ENCODE peak calls at places on chromosomes 13 and 19, in seven cellular contexts. One of them, this sample, is unnamed. For H3K4me1 and H3K27me3, the result is how much of the 10 kb centered on the place peaks cover.

GRCh38 chr13:21676611-21677021 is 5.7 kb downstream of the FGF9 start:
- DNase-seq in psoas muscle: peak
- DNase-seq in GM12878: no peak
- DNase-seq in colonic mucosa: peak
- DNase-seq in breast epithelium: no peak
- DNase-seq in fibroblast of lung: no peak
- DNase-seq in RWPE2: no peak
- DNase-seq in this sample: no peak

GRCh38 chr13:33206425-33206824 is 79.1 kb downstream of the STARD13 start:
- DNase-seq in psoas muscle: no peak
- DNase-seq in GM12878: no peak
- DNase-seq in colonic mucosa: no peak
- DNase-seq in breast epithelium: no peak
- DNase-seq in fibroblast of lung: peak
- DNase-seq in RWPE2: no peak
- DNase-seq in this sample: no peak

GRCh38 chr13:53158201-53158600 is 129.6 kb downstream of the OLFM4 start:
- DNase-seq in psoas muscle: no peak
- DNase-seq in GM12878: no peak
- DNase-seq in colonic mucosa: no peak
- DNase-seq in breast epithelium: no peak
- DNase-seq in fibroblast of lung: no peak
- DNase-seq in RWPE2: no peak
- DNase-seq in this sample: no peak

GRCh38 chr13:32911506-32911905 is 104.7 kb upstream of the KL start:
- DNase-seq in psoas muscle: no peak
- DNase-seq in GM12878: no peak
- DNase-seq in colonic mucosa: no peak
- DNase-seq in breast epithelium: no peak
- DNase-seq in fibroblast of lung: peak
- DNase-seq in RWPE2: no peak
- DNase-seq in this sample: no peak

GRCh38 chr13:79037197-79037596 is 368.9 kb downstream of the RBM26 start:
- DNase-seq in psoas muscle: no peak
- DNase-seq in GM12878: no peak
- DNase-seq in colonic mucosa: no peak
- DNase-seq in breast epithelium: no peak
- DNase-seq in fibroblast of lung: no peak
- DNase-seq in RWPE2: no peak
- DNase-seq in this sample: no peak

GRCh38 chr19:2270572-2271515 is 11.1 kb downstream of the PEAK3 start:
- DNase-seq in psoas muscle: peak
- DNase-seq in GM12878: no peak
- DNase-seq in colonic mucosa: peak
- DNase-seq in breast epithelium: peak
- DNase-seq in fibroblast of lung: peak
- DNase-seq in RWPE2: peak
- DNase-seq in this sample: peak

GRCh38 chr19:42555317-42555716 is 27.0 kb upstream of the CEACAM1 start:
- DNase-seq in psoas muscle: no peak
- DNase-seq in GM12878: no peak
- DNase-seq in colonic mucosa: no peak
- DNase-seq in breast epithelium: no peak
- DNase-seq in fibroblast of lung: no peak
- DNase-seq in RWPE2: no peak
- DNase-seq in this sample: no peak

GRCh38 chr19:55645512-55645881 is 2.0 kb downstream of the ZNF581 start:
- DNase-seq in psoas muscle: no peak
- DNase-seq in GM12878: no peak
- DNase-seq in colonic mucosa: no peak
- DNase-seq in breast epithelium: no peak
- DNase-seq in fibroblast of lung: no peak
- DNase-seq in RWPE2: no peak
- DNase-seq in this sample: no peak

GRCh38 chr19:11848594-11849263 is at the start of gene ZNF439:
- DNase-seq in psoas muscle: peak
- DNase-seq in GM12878: peak
- DNase-seq in colonic mucosa: peak
- DNase-seq in breast epithelium: peak
- DNase-seq in fibroblast of lung: peak
- DNase-seq in RWPE2: peak
- DNase-seq in this sample: peak

GRCh38 chr13:27053902-27054595 is 117.6 kb downstream of the USP12 start:
- DNase-seq in psoas muscle: no peak
- DNase-seq in GM12878: no peak
- DNase-seq in colonic mucosa: no peak
- DNase-seq in breast epithelium: no peak
- DNase-seq in fibroblast of lung: peak
- DNase-seq in RWPE2: no peak
- DNase-seq in this sample: no peak

GRCh38 chr13:97307882-97308624 is 85.9 kb downstream of the MBNL2 start:
- DNase-seq in psoas muscle: no peak
- DNase-seq in GM12878: no peak
- DNase-seq in colonic mucosa: no peak
- DNase-seq in breast epithelium: peak
- DNase-seq in fibroblast of lung: peak
- DNase-seq in RWPE2: no peak
- DNase-seq in this sample: no peak
- H3K4me1 ChIP-seq in psoas muscle: half or more
- H3K4me1 ChIP-seq in GM12878: under half
- H3K4me1 ChIP-seq in colonic mucosa: under half
- H3K4me1 ChIP-seq in breast epithelium: under half
- H3K4me1 ChIP-seq in fibroblast of lung: under half
- H3K4me1 ChIP-seq in RWPE2: under half
- H3K4me1 ChIP-seq in this sample: under half

GRCh38 chr19:54573330-54573872 is at the start of gene LILRA2:
- DNase-seq in psoas muscle: no peak
- DNase-seq in GM12878: no peak
- DNase-seq in colonic mucosa: no peak
- DNase-seq in breast epithelium: no peak
- DNase-seq in fibroblast of lung: no peak
- DNase-seq in RWPE2: no peak
- DNase-seq in this sample: no peak
- H3K27me3 ChIP-seq in psoas muscle: under half
- H3K27me3 ChIP-seq in GM12878: under half
- H3K27me3 ChIP-seq in colonic mucosa: under half
- H3K27me3 ChIP-seq in breast epithelium: under half
- H3K27me3 ChIP-seq in fibroblast of lung: under half
- H3K27me3 ChIP-seq in RWPE2: under half
- H3K27me3 ChIP-seq in this sample: under half

DNA sequence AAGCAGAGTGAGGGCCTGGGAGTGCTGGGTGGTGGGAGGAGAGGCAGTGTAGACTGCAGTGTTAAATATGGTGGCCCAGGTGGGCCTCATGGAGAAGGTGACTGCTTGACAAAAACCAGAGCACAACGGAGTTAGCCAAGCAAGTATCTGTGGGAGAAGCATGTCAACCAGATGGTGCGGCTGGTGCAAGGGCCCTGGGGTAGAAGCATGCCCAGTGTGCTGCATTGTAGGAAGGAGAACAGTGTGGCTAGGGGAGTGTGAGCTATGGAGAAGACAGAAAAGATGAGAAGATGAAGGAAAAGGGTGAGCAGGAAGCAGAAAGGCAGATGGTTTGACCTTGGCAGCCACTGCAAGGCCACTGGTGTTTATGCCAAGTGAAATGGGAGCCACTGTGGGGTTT is 2.2 kb upstream of the VSTM2B start:
- DNase-seq in psoas muscle: no peak
- DNase-seq in GM12878: no peak
- DNase-seq in colonic mucosa: no peak
- DNase-seq in breast epithelium: no peak
- DNase-seq in fibroblast of lung: no peak
- DNase-seq in RWPE2: no peak
- DNase-seq in this sample: no peak
- TF ChIP-seq CTCF in psoas muscle: no peak
- TF ChIP-seq CTCF in GM12878: no peak
- TF ChIP-seq CTCF in colonic mucosa: no peak
- TF ChIP-seq CTCF in breast epithelium: no peak
- TF ChIP-seq CTCF in fibroblast of lung: no peak
- TF ChIP-seq CTCF in RWPE2: no peak
- TF ChIP-seq CTCF in this sample: no peak

DNA sequence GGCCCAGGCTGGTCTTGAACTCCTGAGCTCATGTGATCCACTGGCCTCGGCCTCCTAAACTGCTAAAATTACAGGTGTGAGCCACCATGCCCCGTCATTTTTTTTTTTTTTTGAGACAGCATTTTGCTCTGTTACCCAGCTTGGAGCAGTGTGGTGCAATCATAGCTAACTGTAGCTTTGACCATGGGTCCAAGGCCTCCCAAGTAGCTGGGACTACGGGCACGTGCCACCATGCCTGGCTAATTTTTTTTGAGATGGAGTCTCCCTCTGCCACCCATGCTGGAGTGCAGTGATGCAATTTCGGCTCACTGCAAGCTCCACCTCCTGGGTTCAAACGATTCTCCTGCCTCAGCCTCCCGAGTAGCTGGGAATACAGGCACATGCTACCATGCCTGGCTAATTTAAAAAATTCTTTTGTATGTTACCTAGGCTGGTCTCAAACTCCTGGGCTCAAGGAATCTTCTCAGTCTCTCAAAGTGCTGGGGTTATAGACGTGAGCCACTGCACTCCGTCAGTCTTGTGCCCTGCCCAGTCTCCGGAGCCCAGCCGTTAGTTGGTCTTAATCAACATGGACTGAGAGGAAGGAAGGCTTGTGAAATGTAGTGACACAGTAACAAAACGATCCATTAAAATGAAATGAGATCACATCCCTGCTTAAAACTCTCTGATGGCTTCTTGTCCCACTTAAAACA is 1.4 kb upstream of the LRG1 start:
- DNase-seq in psoas muscle: no peak
- DNase-seq in GM12878: no peak
- DNase-seq in colonic mucosa: no peak
- DNase-seq in breast epithelium: no peak
- DNase-seq in fibroblast of lung: no peak
- DNase-seq in RWPE2: no peak
- DNase-seq in this sample: no peak
- H3K4me1 ChIP-seq in psoas muscle: under half
- H3K4me1 ChIP-seq in GM12878: under half
- H3K4me1 ChIP-seq in colonic mucosa: under half
- H3K4me1 ChIP-seq in breast epithelium: under half
- H3K4me1 ChIP-seq in fibroblast of lung: under half
- H3K4me1 ChIP-seq in RWPE2: under half
- H3K4me1 ChIP-seq in this sample: under half

GRCh38 chr13:24290280-24290932 is 19.0 kb upstream of the C1QTNF9 start:
- DNase-seq in psoas muscle: no peak
- DNase-seq in GM12878: no peak
- DNase-seq in colonic mucosa: no peak
- DNase-seq in breast epithelium: no peak
- DNase-seq in fibroblast of lung: no peak
- DNase-seq in RWPE2: no peak
- DNase-seq in this sample: no peak

GRCh38 chr13:24288870-24289269 is 20.5 kb upstream of the C1QTNF9 start:
- DNase-seq in psoas muscle: no peak
- DNase-seq in GM12878: no peak
- DNase-seq in colonic mucosa: no peak
- DNase-seq in breast epithelium: no peak
- DNase-seq in fibroblast of lung: no peak
- DNase-seq in RWPE2: no peak
- DNase-seq in this sample: no peak

GRCh38 chr13:24293761-24294160 is 15.6 kb upstream of the C1QTNF9 start:
- DNase-seq in psoas muscle: no peak
- DNase-seq in GM12878: no peak
- DNase-seq in colonic mucosa: no peak
- DNase-seq in breast epithelium: no peak
- DNase-seq in fibroblast of lung: no peak
- DNase-seq in RWPE2: no peak
- DNase-seq in this sample: no peak

GRCh38 chr13:24287748-24288287 is 21.6 kb upstream of the C1QTNF9 start:
- DNase-seq in psoas muscle: no peak
- DNase-seq in GM12878: no peak
- DNase-seq in colonic mucosa: no peak
- DNase-seq in breast epithelium: no peak
- DNase-seq in fibroblast of lung: no peak
- DNase-seq in RWPE2: no peak
- DNase-seq in this sample: no peak

DNA sequence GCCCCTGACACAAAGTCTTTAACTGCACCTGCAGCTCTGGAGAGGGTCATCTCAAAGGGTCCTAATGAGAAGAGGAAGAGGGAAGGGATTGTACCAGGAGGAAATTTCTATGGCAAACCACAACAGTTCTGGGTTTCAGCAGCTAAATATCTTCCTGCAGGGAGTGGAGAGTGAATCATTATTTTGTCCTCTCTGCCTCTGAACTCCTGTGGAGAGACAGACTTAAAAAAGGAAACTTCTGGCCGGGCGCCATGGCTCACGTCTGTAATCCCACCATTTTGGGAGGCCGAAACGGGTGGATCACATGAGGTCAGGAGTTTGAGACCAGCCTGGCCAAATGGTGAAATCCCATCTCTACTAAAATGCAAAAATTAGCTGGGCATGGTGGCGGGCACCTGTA is 16.9 kb upstream of the C1QTNF9 start:
- DNase-seq in psoas muscle: no peak
- DNase-seq in GM12878: no peak
- DNase-seq in colonic mucosa: no peak
- DNase-seq in breast epithelium: no peak
- DNase-seq in fibroblast of lung: no peak
- DNase-seq in RWPE2: no peak
- DNase-seq in this sample: no peak
- H3K27me3 ChIP-seq in psoas muscle: under half
- H3K27me3 ChIP-seq in GM12878: under half
- H3K27me3 ChIP-seq in colonic mucosa: under half
- H3K27me3 ChIP-seq in breast epithelium: under half
- H3K27me3 ChIP-seq in fibroblast of lung: under half
- H3K27me3 ChIP-seq in RWPE2: under half
- H3K27me3 ChIP-seq in this sample: under half

DNA sequence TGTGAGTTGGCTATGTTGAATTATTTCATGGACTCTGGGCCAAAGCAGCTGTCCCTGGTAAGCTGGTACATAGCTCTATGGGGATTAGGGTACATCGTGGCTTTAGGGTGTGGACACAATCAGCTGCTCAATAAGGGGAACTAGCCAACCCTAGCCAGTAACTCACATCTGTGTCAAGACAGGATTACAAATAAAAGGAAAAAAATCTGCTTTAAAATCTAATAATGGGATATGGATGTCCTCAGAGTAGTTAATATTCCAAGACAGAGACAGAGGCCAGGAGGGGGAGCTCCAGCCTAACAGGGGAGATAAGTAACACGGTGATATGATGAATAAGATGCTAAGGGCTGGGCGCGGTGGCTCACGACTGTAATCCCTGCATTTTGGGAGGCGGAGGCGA is 21.1 kb upstream of the ZNF766 start:
- DNase-seq in psoas muscle: peak
- DNase-seq in GM12878: no peak
- DNase-seq in colonic mucosa: peak
- DNase-seq in breast epithelium: no peak
- DNase-seq in fibroblast of lung: peak
- DNase-seq in RWPE2: no peak
- DNase-seq in this sample: peak
- TF ChIP-seq CTCF in psoas muscle: peak
- TF ChIP-seq CTCF in GM12878: peak
- TF ChIP-seq CTCF in colonic mucosa: peak
- TF ChIP-seq CTCF in breast epithelium: no peak
- TF ChIP-seq CTCF in fibroblast of lung: peak
- TF ChIP-seq CTCF in RWPE2: peak
- TF ChIP-seq CTCF in this sample: peak

This sample was measured in CD8-positive, alpha-beta T cell.